ENCODE peak calls at places on chromosome 10, in five cellular contexts. K is bronchial epithelial cell, G is renal cortical epithelial cell, R is left ventricle myocardium inferior, L is G401. M is an unnamed sample.
A peak's percentile ranks its signal among the peaks of the same experiment; 100 is the strongest.

GRCh38 chr10:86659161-86659691 is 4.9 kb downstream of the OPN4 start:
- DNase-seq in K (no peak), G (no peak), R (no peak), L (no peak), M (no peak)

GRCh38 chr10:102652170-102652926 is 8.1 kb downstream of the TRIM8 start:
- DNase-seq in K (no peak), G (no peak), R (no peak), L (no peak), M (no peak)

GRCh38 chr10:108872854-108873253 is 1050.5 kb downstream of the XPNPEP1 start:
- DNase-seq in K (no peak), G (no peak), R (no peak), L (no peak), M (no peak)

GRCh38 chr10:15363031-15363430 is 8.1 kb downstream of the FAM171A1 start:
- DNase-seq in K (no peak), G (peak; percentile 62), R (no peak), L (no peak), M (no peak)

GRCh38 chr10:101840102-101840684 is 3.4 kb downstream of the KCNIP2 start:
- DNase-seq in K (no peak), G (no peak), R (no peak), L (peak; percentile 49), M (no peak)

GRCh38 chr10:14781763-14782162 is 7.1 kb upstream of the FAM107B start:
- DNase-seq in K (no peak), G (no peak), R (no peak), L (no peak), M (no peak)

GRCh38 chr10:31204090-31204489 is 114.9 kb upstream of the ZEB1 start:
- DNase-seq in K (no peak), G (no peak), R (peak; percentile 31), L (no peak), M (peak; percentile 77)

GRCh38 chr10:4661572-4662255 is 164.3 kb upstream of the AKR1E2 start:
- DNase-seq in K (no peak), G (peak; percentile 28), R (peak; percentile 87), L (no peak), M (peak; percentile 90)

GRCh38 chr10:118583611-118584010 is 11.8 kb downstream of the PRLHR start:
- DNase-seq in K (peak; percentile 49), G (no peak), R (no peak), L (no peak), M (no peak)

GRCh38 chr10:7410306-7410799 is 481 bp downstream of the SFMBT2 start:
- DNase-seq in K (no peak), G (no peak), R (peak; percentile 25), L (peak; percentile 42), M (peak; percentile 67)

GRCh38 chr10:29228586-29228985 is 60.3 kb upstream of the LYZL1 start:
- DNase-seq in K (no peak), G (no peak), R (no peak), L (no peak), M (no peak)

GRCh38 chr10:115932099-115932498 is 340.9 kb downstream of the GFRA1 start:
- DNase-seq in K (no peak), G (no peak), R (no peak), L (no peak), M (no peak)

GRCh38 chr10:25280076-25280475 is 105.3 kb downstream of the GPR158 start:
- DNase-seq in K (no peak), G (no peak), R (no peak), L (no peak), M (no peak)

GRCh38 chr10:47182934-47183725 is 116.9 kb upstream of the GDF10 start:
- DNase-seq in K (no peak), G (no peak), R (no peak), L (no peak), M (no peak)

GRCh38 chr10:130802301-130802700 is 509.2 kb downstream of the TCERG1L start:
- DNase-seq in K (no peak), G (no peak), R (no peak), L (no peak), M (no peak)

GRCh38 chr10:34094961-34095360 is 720.1 kb downstream of the PARD3 start:
- DNase-seq in K (no peak), G (no peak), R (no peak), L (no peak), M (no peak)

GRCh38 chr10:43102063-43102828 is 25.4 kb downstream of the RET start:
- DNase-seq in K (no peak), G (no peak), R (no peak), L (no peak), M (no peak)

GRCh38 chr10:114879541-114880158 is 58.1 kb downstream of the FHIP2A start:
- DNase-seq in K (peak; percentile 26), G (peak; percentile 34), R (no peak), L (peak; percentile 7), M (no peak)

GRCh38 chr10:101270763-101271162 is 41.5 kb upstream of the LBX1 start:
- DNase-seq in K (no peak), G (peak; percentile 25), R (no peak), L (no peak), M (no peak)

GRCh38 chr10:18140957-18141888 is 999 bp downstream of the CACNB2 start:
- DNase-seq in K (peak; percentile 10), G (no peak), R (no peak), L (peak; percentile 72), M (no peak)

GRCh38 chr10:71933651-71934050 is 30.5 kb upstream of the CHST3 start:
- DNase-seq in K (no peak), G (no peak), R (no peak), L (no peak), M (no peak)

GRCh38 chr10:97196213-97197029 is 10.7 kb upstream of the SLIT1 start:
- DNase-seq in K (peak; percentile 48), G (peak; percentile 52), R (peak; percentile 56), L (peak; percentile 65), M (peak; percentile 47)

GRCh38 chr10:31635415-31636065 is 293.1 kb downstream of the ARHGAP12 start:
- DNase-seq in K (peak; percentile 45), G (no peak), R (no peak), L (no peak), M (no peak)

GRCh38 chr10:29728541-29729049 is 93.8 kb upstream of the SVIL start:
- DNase-seq in K (no peak), G (no peak), R (no peak), L (no peak), M (no peak)

GRCh38 chr10:122368502-122369254 is 5.8 kb upstream of the PLEKHA1 start:
- DNase-seq in K (no peak), G (no peak), R (peak; percentile 24), L (no peak), M (peak; percentile 27)

GRCh38 chr10:79221110-79222051 is 125.9 kb upstream of the PPIF start:
- DNase-seq in K (peak; percentile 72), G (no peak), R (peak; percentile 83), L (peak; percentile 87), M (peak; percentile 84)

GRCh38 chr10:129842031-129842430 is 122.0 kb downstream of the EBF3 start:
- DNase-seq in K (no peak), G (no peak), R (no peak), L (no peak), M (no peak)

GRCh38 chr10:129888784-129889616 is 75.1 kb downstream of the EBF3 start:
- DNase-seq in K (no peak), G (no peak), R (peak; percentile 71), L (peak; percentile 17), M (peak; percentile 76)

GRCh38 chr10:28910960-28911359 is 233.6 kb downstream of the BAMBI start:
- DNase-seq in K (no peak), G (no peak), R (no peak), L (no peak), M (no peak)

GRCh38 chr10:47371629-47372485 is 12.2 kb downstream of the ZNF488 start:
- DNase-seq in K (no peak), G (no peak), R (no peak), L (no peak), M (no peak)

GRCh38 chr10:111879964-111880363 is 303.6 kb downstream of the GPAM start:
- DNase-seq in K (no peak), G (no peak), R (no peak), L (no peak), M (no peak)

GRCh38 chr10:79241990-79242619 is 105.2 kb upstream of the PPIF start:
- DNase-seq in K (peak; percentile 48), G (no peak), R (peak; percentile 81), L (no peak), M (peak; percentile 86)

GRCh38 chr10:38054361-38054797 is 39.8 kb upstream of the ZNF37A start:
- DNase-seq in K (peak; percentile 94), G (peak; percentile 25), R (no peak), L (no peak), M (no peak)

GRCh38 chr10:110137142-110137545 is 70.3 kb upstream of the MXI1 start:
- DNase-seq in K (peak; percentile 78), G (peak; percentile 87), R (no peak), L (peak; percentile 84), M (no peak)

GRCh38 chr10:115049957-115050356 is 43.2 kb upstream of the ATRNL1 start:
- DNase-seq in K (no peak), G (peak; percentile 80), R (no peak), L (no peak), M (no peak)

GRCh38 chr10:4034907-4035581 is 250.0 kb upstream of the KLF6 start:
- DNase-seq in K (peak; percentile 43), G (peak; percentile 44), R (no peak), L (no peak), M (no peak)